ENCODE peak calls at places on chromosome 19, in four cellular contexts. I, D, Q and U are unnamed samples.

GRCh38 chr19:11375143-11375948 is 880 bp downstream of the SWSAP1 start:
- DNase-seq in D (peak), Q (peak), I (peak), U (peak)

GRCh38 chr19:57566396-57567256 is 7.0 kb upstream of the ZNF550 start:
- DNase-seq in I (no peak), D (no peak), Q (no peak), U (no peak)

GRCh38 chr19:52138614-52139290 is 986 bp downstream of the ZNF616 start:
- DNase-seq in D (peak), I (no peak), Q (no peak), U (peak)

GRCh38 chr19:35350591-35350990 is 2.9 kb downstream of the FFAR1 start:
- DNase-seq in I (no peak), D (no peak), Q (no peak), U (no peak)

GRCh38 chr19:35266149-35266903 is 2.4 kb upstream of the USF2 start:
- DNase-seq in Q (no peak), I (no peak), D (no peak), U (no peak)

GRCh38 chr19:40269216-40269940 is 15.8 kb downstream of the AKT2 start:
- DNase-seq in I (no peak), Q (no peak), D (no peak), U (no peak)

GRCh38 chr19:36245210-36246005 is 30.5 kb downstream of the ZNF146 start:
- DNase-seq in D (no peak), I (no peak), Q (no peak), U (no peak)

GRCh38 chr19:3849092-3849491 is 19.7 kb downstream of the ZFR2 start:
- DNase-seq in Q (peak), I (no peak), D (peak), U (no peak)

GRCh38 chr19:46035986-46036744 is 4.6 kb downstream of the IGFL4 start:
- DNase-seq in D (no peak), Q (no peak), I (no peak), U (no peak)